ENCODE peak calls at places on chromosomes 13 and 19, in six cellular contexts. Z is activated T-helper 1 cell treated with anti-CD3 and anti-CD28 coated beads, Interleukin-2, amount 50 U/mL, for 16 hours; R is adrenal gland; M is colonic mucosa; Y is NCI-H748 treated with DMSO at 0.1 percent for 48 hours; J is fibroblast of lung. D is an unnamed sample.

GRCh38 chr13:101283782-101284181 is 132.5 kb downstream of the NALCN start:
- DNase-seq in M (no peak), R (no peak), Z (no peak), J (no peak), Y (peak), D (no peak)

GRCh38 chr13:23433171-23434153 is at the start of gene SACS:
- DNase-seq in M (no peak), Y (peak), J (peak), Z (no peak), R (peak), D (no peak)

GRCh38 chr13:27149702-27150101 is 21.9 kb downstream of the USP12 start:
- DNase-seq in R (no peak), Y (no peak), M (no peak), J (no peak), Z (no peak), D (no peak)

GRCh38 chr19:58544591-58545285 is 874 bp downstream of the TRIM28 start:
- DNase-seq in R (no peak), J (peak), Z (peak), M (peak), Y (no peak), D (peak)

GRCh38 chr13:41848435-41849255 is 112.3 kb downstream of the VWA8 start:
- DNase-seq in R (no peak), J (peak), Y (no peak), M (no peak), Z (no peak), D (no peak)

GRCh38 chr19:8251025-8251472 is 41.9 kb downstream of the CERS4 start:
- DNase-seq in Z (no peak), Y (no peak), R (no peak), J (peak), M (no peak), D (no peak)

GRCh38 chr19:1065606-1066109 is 1.3 kb upstream of the ARHGAP45 start:
- DNase-seq in Z (no peak), R (no peak), M (peak), Y (no peak), J (no peak), D (no peak)

GRCh38 chr19:5971714-5972354 is 6.1 kb downstream of the RANBP3 start:
- DNase-seq in M (no peak), Y (no peak), R (no peak), Z (no peak), J (no peak), D (no peak)

GRCh38 chr19:31538879-31539278 is 189.6 kb upstream of the TSHZ3 start:
- DNase-seq in Y (no peak), Z (no peak), R (no peak), M (no peak), J (no peak), D (peak)

GRCh38 chr13:41467546-41467945 is 10.2 kb downstream of the RGCC start:
- DNase-seq in R (no peak), Y (no peak), Z (no peak), J (no peak), M (no peak), D (no peak)

GRCh38 chr13:94335786-94336357 is 143.6 kb downstream of the DCT start:
- DNase-seq in J (no peak), Y (no peak), R (no peak), M (no peak), Z (no peak), D (no peak)

GRCh38 chr19:5150902-5151741 is 182.2 kb downstream of the KDM4B start:
- DNase-seq in M (no peak), J (no peak), Y (no peak), R (no peak), Z (no peak), D (no peak)

GRCh38 chr13:46463719-46464118 is 76.7 kb upstream of the RUBCNL start:
- DNase-seq in Y (no peak), R (no peak), Z (no peak), M (no peak), J (no peak), D (no peak)

GRCh38 chr19:14476307-14476662 is 1.1 kb upstream of the PTGER1 start:
- DNase-seq in R (no peak), M (no peak), Z (no peak), J (no peak), Y (no peak), D (no peak)

GRCh38 chr19:48603850-48604249 is 2.7 kb upstream of the SPACA4 start:
- DNase-seq in R (no peak), Y (no peak), M (no peak), J (no peak), Z (no peak), D (no peak)

GRCh38 chr19:47994209-47994802 is at the start of gene ELSPBP1:
- DNase-seq in J (no peak), Y (no peak), R (no peak), M (no peak), Z (no peak), D (no peak)

GRCh38 chr13:29621401-29621800 is 25.9 kb upstream of the SLC7A1 start:
- DNase-seq in Z (no peak), M (no peak), Y (no peak), J (no peak), R (no peak), D (no peak)

GRCh38 chr19:8161135-8161646 is 11.8 kb upstream of the FBN3 start:
- DNase-seq in M (no peak), Z (no peak), R (no peak), Y (no peak), J (peak), D (no peak)

GRCh38 chr13:80339841-80340642 is 884 bp downstream of the SPRY2 start:
- DNase-seq in Y (peak), J (peak), R (peak), Z (no peak), M (peak), D (peak)

GRCh38 chr13:53301449-53301848 is 272.8 kb downstream of the OLFM4 start:
- DNase-seq in Y (peak), J (no peak), Z (no peak), R (no peak), M (no peak), D (no peak)

GRCh38 chr19:2168619-2169424 is 5.1 kb downstream of the DOT1L start:
- DNase-seq in Z (no peak), M (peak), J (peak), R (peak), Y (no peak), D (no peak)

GRCh38 chr13:38053896-38054295 is 184.3 kb upstream of the TRPC4 start:
- DNase-seq in M (no peak), Y (no peak), Z (no peak), R (no peak), J (no peak), D (no peak)

GRCh38 chr19:16330811-16331690 is 6.4 kb downstream of the KLF2 start:
- DNase-seq in Y (no peak), J (no peak), M (no peak), R (peak), Z (no peak), D (no peak)

GRCh38 chr13:99659234-99659633 is 158.0 kb downstream of the TM9SF2 start:
- DNase-seq in Y (peak), M (peak), R (no peak), Z (no peak), J (no peak), D (no peak)

GRCh38 chr19:28396259-28396940 is 816.6 kb downstream of the UQCRFS1 start:
- DNase-seq in J (no peak), Y (no peak), M (no peak), Z (no peak), R (no peak), D (no peak)

GRCh38 chr19:7914598-7915045 is at the start of gene TGFBR3L:
- DNase-seq in M (no peak), Z (no peak), R (peak), Y (no peak), J (no peak), D (no peak)

GRCh38 chr19:5691205-5691929 is 1.3 kb downstream of the RPL36 start:
- DNase-seq in R (peak), M (peak), Y (no peak), J (peak), Z (no peak), D (no peak)

GRCh38 chr13:112056284-112056727 is 10.6 kb upstream of the SOX1 start:
- DNase-seq in M (no peak), J (no peak), Y (no peak), Z (no peak), R (no peak), D (no peak)

D was measured in mesothelial cell of epicardium.